ENCODE peak calls at places on chromosomes 11 and 22, in five cellular contexts. I is SK-N-MC, E is thyroid gland, X is osteocyte, D is GM12865. G is an unnamed sample.

GRCh38 chr11:128867277-128867676 is at the start of gene KCNJ1:
- DNase-seq in I (no peak), E (no peak), X (no peak), D (no peak), G (no peak)

GRCh38 chr11:623999-624704 is 603 bp downstream of the CDHR5 start:
- DNase-seq in I (no peak), E (no peak), X (no peak), D (no peak), G (no peak)

GRCh38 chr22:45859231-45860161 is 117.5 kb downstream of the WNT7B start:
- DNase-seq in I (no peak), E (no peak), X (no peak), D (no peak), G (no peak)

GRCh38 chr11:67674442-67674871 is at the start of gene ALDH3B2:
- DNase-seq in I (no peak), E (no peak), X (no peak), D (no peak), G (no peak)

GRCh38 chr11:64165482-64165841 is 451 bp downstream of the MACROD1 start:
- DNase-seq in I (no peak), E (peak), X (no peak), D (peak), G (no peak)

GRCh38 chr22:31344369-31345330 is 1.5 kb downstream of the PATZ1 start:
- DNase-seq in I (no peak), E (peak), X (no peak), D (peak), G (peak)

GRCh38 chr11:14513800-14514199 is 6.4 kb downstream of the PSMA1 start:
- DNase-seq in I (no peak), E (no peak), X (no peak), D (no peak), G (no peak)

GRCh38 chr22:48568736-48569330 is 1258.8 kb downstream of the BRD1 start:
- DNase-seq in I (no peak), E (no peak), X (no peak), D (no peak), G (no peak)

GRCh38 chr11:25734592-25735211 is 597.2 kb upstream of the ANO3 start:
- DNase-seq in I (no peak), E (no peak), X (no peak), D (peak), G (no peak)

GRCh38 chr22:17806437-17806836 is 32.2 kb upstream of the BID start:
- DNase-seq in I (no peak), E (no peak), X (no peak), D (no peak), G (no peak)

GRCh38 chr22:39236321-39237275 is 8.2 kb downstream of the PDGFB start:
- DNase-seq in I (no peak), E (peak), X (no peak), D (peak), G (peak)

GRCh38 chr11:95917188-95918036 is 6.5 kb downstream of the MTMR2 start:
- DNase-seq in I (no peak), E (no peak), X (no peak), D (no peak), G (no peak)

GRCh38 chr22:42792453-42792908 is 64.6 kb downstream of the ARFGAP3 start:
- DNase-seq in I (no peak), E (no peak), X (no peak), D (no peak), G (no peak)

GRCh38 chr22:30178180-30179126 is 68.1 kb downstream of the LIF start:
- DNase-seq in I (no peak), E (peak), X (no peak), D (no peak), G (no peak)

GRCh38 chr11:110479445-110480101 is 49.8 kb downstream of the FDX1 start:
- DNase-seq in I (peak), E (no peak), X (no peak), D (peak), G (no peak)

GRCh38 chr11:1112351-1113191 is 37.9 kb downstream of the MUC2 start:
- DNase-seq in I (no peak), E (no peak), X (no peak), D (no peak), G (no peak)

GRCh38 chr22:37063436-37064420 is 12.2 kb downstream of the KCTD17 start:
- DNase-seq in I (no peak), E (no peak), X (no peak), D (no peak), G (no peak)

GRCh38 chr11:20563871-20564270 is 35.5 kb upstream of the SLC6A5 start:
- DNase-seq in I (no peak), E (no peak), X (no peak), D (no peak), G (no peak)

GRCh38 chr11:11667056-11667455 is 45.3 kb upstream of the GALNT18 start:
- DNase-seq in I (no peak), E (no peak), X (no peak), D (no peak), G (no peak)